ENCODE peak calls at places on chromosomes 13 and 19, in seven cellular contexts. A, N, M, U, H, K and S are unnamed samples.

GRCh38 chr13:30804474-30804873 is 69.1 kb downstream of the ALOX5AP start:
- DNase-seq in K (no peak), A (no peak), H (no peak), N (no peak), M (no peak), U (peak; percentile 43), S (no peak)

GRCh38 chr19:18433735-18434398 is 4.1 kb downstream of the ISYNA1 start:
- DNase-seq in H (no peak), K (no peak), U (peak; percentile 67), M (no peak), N (peak; percentile 33), A (no peak), S (no peak)

GRCh38 chr13:60591348-60591747 is 194.3 kb downstream of the TDRD3 start:
- DNase-seq in M (no peak), N (no peak), U (no peak), K (no peak), H (no peak), A (peak; percentile 10), S (no peak)

GRCh38 chr13:69389899-69390298 is 717.7 kb upstream of the ATXN8OS start:
- DNase-seq in M (no peak), A (no peak), H (peak; percentile 3), N (no peak), U (no peak), K (no peak), S (no peak)

GRCh38 chr19:2361259-2362038 is 1.4 kb downstream of the TMPRSS9 start:
- DNase-seq in K (no peak), U (no peak), H (no peak), A (no peak), N (no peak), M (no peak), S (no peak)

GRCh38 chr13:114152831-114153371 is 20.5 kb upstream of the RASA3 start:
- DNase-seq in M (no peak), A (no peak), U (no peak), H (peak; percentile 84), K (no peak), N (no peak), S (no peak)

GRCh38 chr13:31765441-31765840 is 26.1 kb downstream of the RXFP2 start:
- DNase-seq in A (no peak), M (no peak), U (no peak), H (peak; percentile 89), K (no peak), N (peak; percentile 26), S (no peak)

GRCh38 chr13:110618780-110619179 is 3.4 kb downstream of the NAXD start:
- DNase-seq in A (no peak), U (no peak), M (no peak), N (no peak), K (no peak), H (no peak), S (no peak)

GRCh38 chr19:1512671-1513491 is at the start of gene ADAMTSL5:
- DNase-seq in U (no peak), H (peak; percentile 88), M (no peak), A (peak; percentile 71), N (no peak), K (peak; percentile 26), S (peak; percentile 90)

GRCh38 chr19:37342753-37343152 is 28.1 kb upstream of the ZNF527 start:
- DNase-seq in H (peak; percentile 44), N (no peak), K (no peak), M (no peak), A (no peak), U (no peak), S (no peak)

GRCh38 chr13:110944121-110944967 is 29.5 kb upstream of the ANKRD10 start:
- DNase-seq in U (peak; percentile 45), N (no peak), K (no peak), H (peak; percentile 83), M (no peak), A (peak; percentile 20), S (peak; percentile 77)

GRCh38 chr13:41812237-41812636 is 148.7 kb downstream of the VWA8 start:
- DNase-seq in N (no peak), K (no peak), H (no peak), A (no peak), M (no peak), U (no peak), S (no peak)

GRCh38 chr13:64723735-64724134 is 2506.4 kb downstream of the PCDH9 start:
- DNase-seq in U (no peak), K (no peak), N (no peak), M (no peak), H (peak; percentile 87), A (peak; percentile 75), S (no peak)

GRCh38 chr19:43504426-43505185 is at the start of gene PHLDB3:
- DNase-seq in M (no peak), N (peak; percentile 49), U (peak; percentile 43), A (no peak), H (peak; percentile 60), K (peak; percentile 33), S (peak; percentile 40)

GRCh38 chr19:51926426-51926783 is 867 bp upstream of the ZNF613 start:
- DNase-seq in M (no peak), U (no peak), N (no peak), A (no peak), K (no peak), H (no peak), S (no peak)

GRCh38 chr19:51921949-51922348 is 5.3 kb upstream of the ZNF613 start:
- DNase-seq in K (no peak), N (no peak), M (no peak), H (no peak), U (peak; percentile 32), A (no peak), S (no peak)

GRCh38 chr19:51927859-51928258 is 587 bp downstream of the ZNF613 start:
- DNase-seq in M (no peak), N (no peak), H (no peak), A (no peak), U (no peak), K (no peak), S (no peak)

GRCh38 chr19:51931921-51932320 is 4.6 kb downstream of the ZNF613 start:
- DNase-seq in U (no peak), K (no peak), A (no peak), N (no peak), M (no peak), H (no peak), S (no peak)

GRCh38 chr19:51926784-51927741 is at the start of gene ZNF613:
- DNase-seq in A (peak; percentile 77), H (peak; percentile 96), K (peak; percentile 72), N (peak; percentile 91), M (peak; percentile 52), U (peak; percentile 81), S (peak; percentile 86)
- TF ChIP-seq CTCF in A (peak; percentile 11), H (peak; percentile 11), K (peak; percentile 22), N (no peak), M (no peak), U (no peak), S (peak; percentile 10)

DNA sequence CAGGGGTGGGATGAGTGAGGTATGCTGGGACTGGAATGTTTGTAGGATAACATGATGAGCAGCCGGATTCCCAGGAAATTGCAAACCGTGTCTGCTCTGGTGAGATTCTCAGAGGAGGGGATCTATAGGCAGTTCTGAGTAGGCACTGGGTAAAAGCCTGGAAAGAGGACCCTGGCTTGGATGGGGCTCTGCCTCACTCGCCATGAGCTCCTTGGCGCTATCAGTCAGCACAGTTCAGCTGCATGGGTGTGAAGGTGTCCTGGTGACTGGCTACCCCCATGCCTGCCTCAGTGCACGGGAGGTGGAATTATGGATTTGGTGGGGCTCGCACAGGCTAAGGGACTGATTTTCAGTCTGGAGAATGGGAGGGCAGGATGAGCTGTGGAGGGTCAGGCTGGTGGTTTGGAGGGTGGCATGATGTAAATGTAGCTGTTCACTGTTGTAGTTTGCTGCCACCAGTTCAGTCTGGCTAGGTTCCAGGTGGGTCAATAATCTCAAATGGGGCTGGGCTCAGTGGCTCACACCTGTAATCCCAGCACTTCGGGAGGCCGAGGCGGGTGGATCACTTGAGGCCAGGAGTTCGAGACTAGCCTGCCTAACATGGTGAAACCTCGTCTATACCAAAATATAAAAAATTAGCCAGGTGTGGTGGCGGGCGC is 9.2 kb upstream of the ZNF627 start:
- DNase-seq in K (no peak), N (no peak), M (no peak), H (no peak), A (no peak), U (no peak), S (no peak)
- TF ChIP-seq CTCF in K (peak; percentile 48), N (peak; percentile 5), M (no peak), H (no peak), A (peak; percentile 32), U (peak; percentile 46), S (no peak)

DNA sequence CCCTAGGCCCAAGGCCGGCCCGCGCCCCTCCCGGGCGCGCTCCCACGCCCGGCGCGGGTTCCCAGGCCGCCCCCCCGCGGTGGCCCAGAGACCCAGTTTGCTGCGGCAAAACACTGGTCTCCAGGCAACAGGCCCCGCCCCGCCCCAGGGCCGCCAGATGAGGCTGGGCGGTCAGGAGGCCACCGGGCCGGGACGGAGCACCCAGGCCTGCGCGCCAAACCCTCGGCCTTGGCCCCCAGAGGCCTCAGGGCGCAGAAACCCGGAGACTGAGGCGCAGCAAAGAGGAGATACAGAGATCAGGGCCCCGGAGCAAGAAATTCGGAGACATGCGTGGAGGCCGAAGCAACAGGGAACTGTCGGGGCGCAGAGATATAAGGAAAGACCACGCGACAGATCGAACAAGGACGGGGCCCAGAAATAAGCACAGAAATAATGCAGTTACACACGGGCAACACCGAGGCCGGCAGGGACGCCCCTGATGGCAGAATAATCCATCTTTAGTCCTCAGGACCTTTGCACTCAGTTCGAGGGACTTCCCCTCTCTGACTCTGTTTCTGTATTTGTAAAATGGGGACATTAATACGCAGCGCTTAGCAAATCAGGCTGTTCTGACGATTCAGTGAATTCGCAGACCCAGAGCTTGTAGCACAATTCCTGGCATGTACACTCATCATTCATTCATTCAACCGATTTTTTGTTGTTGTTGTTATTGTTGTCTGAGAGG is 20.8 kb upstream of the ERCC1 start:
- DNase-seq in U (peak; percentile 93), A (peak; percentile 60), N (peak; percentile 98), K (peak; percentile 69), H (peak; percentile 92), M (peak; percentile 83), S (peak; percentile 94)
- TF ChIP-seq CTCF in U (no peak), A (no peak), N (no peak), K (no peak), H (no peak), M (no peak), S (peak; percentile 30)

DNA sequence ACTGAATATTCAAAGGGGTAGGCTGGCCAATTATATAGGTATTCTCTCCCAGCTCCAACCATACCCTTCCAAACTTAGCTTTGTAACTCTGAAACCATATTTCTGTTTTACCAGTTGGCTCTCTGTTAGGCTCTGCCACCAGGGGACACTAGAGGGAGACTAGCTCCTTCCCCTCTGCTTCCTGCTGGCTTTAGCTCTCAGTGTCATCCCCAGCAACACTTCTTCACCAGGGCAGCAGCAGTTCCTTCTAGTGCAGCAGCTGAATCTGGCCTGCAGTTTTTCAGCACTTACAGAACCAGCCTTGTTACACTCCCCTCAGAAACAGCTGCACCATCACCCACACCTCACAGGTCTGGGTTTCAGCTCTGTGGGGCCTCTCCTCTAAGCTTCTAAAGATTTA is 51.0 kb upstream of the DOCK9 start:
- DNase-seq in M (no peak), H (no peak), K (no peak), U (no peak), N (no peak), A (no peak), S (no peak)
- TF ChIP-seq CTCF in M (no peak), H (no peak), K (peak; percentile 25), U (peak; percentile 8), N (no peak), A (no peak), S (peak; percentile 49)